ENCODE peak calls at places on chromosome 10, in five cellular contexts. U is right lobe of liver, J is GM23248, B is ascending aorta, K is HCT116. L is an unnamed sample.

GRCh38 chr10:98276316-98276715 is 8.3 kb upstream of the LOXL4 start:
- DNase-seq in U (no peak), J (no peak), B (no peak), K (no peak), L (peak)

GRCh38 chr10:113554214-113554613 is 1.4 kb downstream of the HABP2 start:
- DNase-seq in U (no peak), J (no peak), B (no peak), K (no peak), L (no peak)

GRCh38 chr10:30379983-30380382 is 30.9 kb upstream of the MTPAP start:
- DNase-seq in U (no peak), J (no peak), B (no peak), K (no peak), L (no peak)

GRCh38 chr10:29412452-29413004 is 123.7 kb downstream of the LYZL1 start:
- DNase-seq in U (no peak), J (peak), B (no peak), K (no peak), L (no peak)

GRCh38 chr10:128095023-128095752 is 31.0 kb downstream of the MKI67 start:
- DNase-seq in U (no peak), J (no peak), B (no peak), K (peak), L (no peak)

GRCh38 chr10:23191764-23192395 is at the start of gene PTF1A:
- DNase-seq in U (no peak), J (no peak), B (no peak), K (no peak), L (no peak)

GRCh38 chr10:102119417-102120141 is 589 bp downstream of the LDB1 start:
- DNase-seq in U (peak), J (peak), B (peak), K (peak), L (peak)

GRCh38 chr10:57249615-57250281 is 888.7 kb upstream of the ZWINT start:
- DNase-seq in U (peak), J (no peak), B (no peak), K (no peak), L (no peak)

GRCh38 chr10:47058961-47059391 is 147.7 kb downstream of the PTPN20 start:
- DNase-seq in U (no peak), J (peak), B (no peak), K (no peak), L (no peak)

GRCh38 chr10:125120046-125120710 is 40.2 kb downstream of the CTBP2 start:
- DNase-seq in U (no peak), J (peak), B (no peak), K (no peak), L (no peak)

GRCh38 chr10:89118091-89118490 is 89.0 kb downstream of the CH25H start:
- DNase-seq in U (no peak), J (peak), B (no peak), K (peak), L (no peak)

GRCh38 chr10:20455774-20456173 is 441.3 kb downstream of the NEBL start:
- DNase-seq in U (no peak), J (no peak), B (no peak), K (no peak), L (no peak)

GRCh38 chr10:20457656-20458055 is 439.5 kb downstream of the NEBL start:
- DNase-seq in U (no peak), J (no peak), B (no peak), K (no peak), L (no peak)
- H3K27ac ChIP-seq in U (no peak), J (no peak), B (no peak), K (no peak), L (no peak)

GRCh38 chr10:93630609-93631320 is 18.4 kb downstream of the PDE6C start:
- DNase-seq in U (no peak), J (no peak), B (no peak), K (no peak), L (no peak)

DNA sequence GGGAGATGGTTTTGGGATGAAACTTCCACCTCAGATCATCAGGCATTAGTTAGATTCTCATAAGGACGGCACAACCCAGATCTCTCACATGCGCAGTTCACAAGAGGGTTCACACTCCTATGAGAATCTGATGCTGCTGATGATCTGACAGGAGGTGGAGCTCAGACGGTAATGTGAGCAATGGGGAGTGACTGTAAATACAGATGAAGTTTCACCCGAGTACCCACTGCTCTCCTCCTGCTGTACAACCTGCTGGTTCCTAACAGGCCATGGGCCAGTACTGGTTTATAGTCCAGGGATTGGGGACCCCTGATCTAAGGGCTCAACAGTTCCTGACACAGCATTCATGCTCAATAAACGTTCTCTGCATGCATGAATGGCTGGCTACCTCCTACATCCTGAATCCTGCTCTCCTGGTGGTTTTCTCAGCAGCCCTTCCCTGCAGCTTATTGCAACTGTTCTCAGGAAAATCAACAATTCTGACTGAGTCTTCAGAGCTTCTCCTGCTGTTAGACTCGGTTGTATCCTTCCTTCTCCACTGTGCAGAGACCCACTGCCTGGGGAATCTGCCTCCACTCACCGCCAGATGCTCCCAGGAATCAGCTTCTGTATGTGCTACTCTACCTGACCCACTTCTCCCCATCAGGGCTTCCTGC is 17.4 kb downstream of the PDE6C start:
- DNase-seq in U (no peak), J (no peak), B (no peak), K (no peak), L (no peak)
- H3K27ac ChIP-seq in U (no peak), J (no peak), B (no peak), K (no peak), L (no peak)

GRCh38 chr10:92562424-92562823 is 11.5 kb downstream of the IDE start:
- DNase-seq in U (no peak), J (no peak), B (no peak), K (no peak), L (no peak)
- H3K27ac ChIP-seq in U (no peak), J (no peak), B (no peak), K (no peak), L (no peak)

GRCh38 chr10:24691113-24691512 is 32.6 kb downstream of the ARHGAP21 start:
- DNase-seq in U (no peak), J (peak), B (no peak), K (no peak), L (no peak)
- H3K27ac ChIP-seq in U (no peak), J (peak), B (peak), K (no peak), L (no peak)

GRCh38 chr10:74988787-74989574 is 122.5 kb upstream of the SAMD8 start:
- DNase-seq in U (no peak), J (peak), B (no peak), K (no peak), L (no peak)

GRCh38 chr10:74992068-74992467 is 119.4 kb upstream of the SAMD8 start:
- DNase-seq in U (no peak), J (no peak), B (no peak), K (no peak), L (no peak)

GRCh38 chr10:74988055-74988773 is 123.2 kb upstream of the SAMD8 start:
- DNase-seq in U (no peak), J (peak), B (no peak), K (no peak), L (no peak)

GRCh38 chr10:74993649-74994048 is 117.8 kb upstream of the SAMD8 start:
- DNase-seq in U (no peak), J (no peak), B (no peak), K (no peak), L (no peak)

GRCh38 chr10:74991435-74991834 is 120.0 kb upstream of the SAMD8 start:
- DNase-seq in U (no peak), J (peak), B (no peak), K (peak), L (no peak)
- H3K27ac ChIP-seq in U (no peak), J (no peak), B (no peak), K (no peak), L (no peak)

DNA sequence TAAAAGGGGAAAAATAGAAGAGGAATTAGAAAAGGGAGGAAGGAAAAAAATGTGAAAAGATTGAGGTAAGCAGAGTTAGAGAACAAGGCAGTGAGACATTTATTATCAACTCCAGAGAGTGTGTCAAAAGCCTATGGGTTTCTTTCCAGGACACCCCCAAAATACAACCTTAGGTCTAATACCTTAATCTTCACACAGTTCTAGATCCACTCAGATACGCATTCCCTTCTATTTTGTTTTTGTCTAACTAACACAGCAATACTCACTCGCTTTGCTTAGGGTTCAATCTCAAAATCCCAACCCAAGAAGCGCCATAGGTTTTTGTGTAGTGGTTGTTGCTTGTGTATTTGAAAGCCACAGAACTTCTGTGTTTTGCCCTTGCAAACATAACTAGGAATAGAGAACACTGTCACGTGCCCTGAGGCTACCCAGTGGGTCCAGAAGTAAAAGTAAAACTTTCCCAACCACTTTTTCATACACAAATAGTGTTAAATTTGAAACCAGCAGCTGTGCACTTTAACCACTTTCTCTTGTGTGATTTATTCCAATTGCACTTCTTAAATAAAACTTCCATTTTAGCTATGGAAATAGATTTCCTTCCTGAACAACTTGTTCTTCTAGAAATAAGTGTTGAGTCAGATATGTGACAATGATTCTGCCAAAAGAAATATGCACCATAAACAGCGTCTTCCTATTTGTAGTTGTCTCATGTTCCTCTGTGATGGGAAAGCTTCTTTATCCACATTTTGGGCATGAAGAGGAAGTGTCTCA is 414.7 kb upstream of the GHITM start:
- DNase-seq in U (no peak), J (no peak), B (no peak), K (no peak), L (no peak)
- H3K27ac ChIP-seq in U (no peak), J (no peak), B (no peak), K (no peak), L (no peak)

DNA sequence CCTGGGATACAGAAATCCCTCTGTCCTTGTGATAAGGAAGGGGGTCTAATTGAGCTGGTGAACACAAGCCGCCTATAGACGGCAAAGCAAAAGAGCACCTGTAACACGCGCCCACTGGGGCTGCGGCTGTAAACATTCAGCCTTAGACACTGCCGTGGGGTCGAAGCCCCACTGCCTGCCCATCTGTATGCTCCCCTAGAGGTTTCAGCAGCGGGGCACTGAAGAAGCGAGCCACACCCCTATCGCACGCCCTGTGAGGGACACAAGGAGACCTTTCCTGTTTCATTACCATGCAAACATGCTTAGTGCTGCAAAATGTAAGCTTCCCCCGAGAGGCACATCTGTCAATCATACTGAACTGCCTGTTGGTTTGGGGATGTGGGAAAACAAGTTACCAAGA is 82.1 kb downstream of the NRP1 start:
- DNase-seq in U (no peak), J (no peak), B (no peak), K (no peak), L (no peak)
- H3K27ac ChIP-seq in U (no peak), J (peak), B (no peak), K (no peak), L (no peak)

DNA sequence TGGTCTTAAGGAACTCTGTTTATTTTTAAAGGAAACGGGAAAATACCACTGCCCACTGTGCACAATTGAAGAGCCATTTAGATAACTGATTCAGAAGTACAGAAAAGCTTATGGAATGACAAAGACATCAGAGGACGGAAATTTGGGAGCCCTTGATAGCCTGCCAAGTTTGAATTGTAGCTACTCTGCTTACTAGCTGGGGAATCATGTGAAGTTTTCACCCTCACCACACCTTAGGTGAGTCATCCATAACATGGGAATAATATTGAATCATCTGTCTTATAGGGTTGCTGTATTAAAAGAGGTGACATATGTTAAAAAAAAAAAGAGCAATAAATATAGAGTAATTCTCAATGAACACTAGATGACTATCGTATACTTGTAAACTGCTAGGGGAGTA is 1104.2 kb downstream of the GATA3 start:
- DNase-seq in U (no peak), J (no peak), B (no peak), K (no peak), L (no peak)
- H3K27ac ChIP-seq in U (no peak), J (no peak), B (no peak), K (no peak), L (no peak)

GRCh38 chr10:43944742-43945730 is 296.4 kb upstream of the ZNF32 start:
- DNase-seq in U (no peak), J (no peak), B (no peak), K (no peak), L (peak)
- H3K27ac ChIP-seq in U (no peak), J (no peak), B (no peak), K (no peak), L (no peak)